ENCODE peak calls at places on chromosomes 3 and 15, in nine cellular contexts. One of them, this sample, is unnamed.

GRCh38 chr3:134809412-134810051 is 14.5 kb downstream of the EPHB1 start:
- DNase-seq in body of pancreas: no peak
- DNase-seq in tibial nerve: no peak
- DNase-seq in spleen: no peak
- DNase-seq in ovary: no peak
- DNase-seq in K562: no peak
- DNase-seq in stomach: no peak
- DNase-seq in gastrocnemius medialis: no peak
- DNase-seq in IMR-90: no peak
- DNase-seq in this sample: no peak

GRCh38 chr3:175851541-175851940 is 992.4 kb downstream of the NAALADL2 start:
- DNase-seq in body of pancreas: no peak
- DNase-seq in tibial nerve: no peak
- DNase-seq in spleen: no peak
- DNase-seq in ovary: no peak
- DNase-seq in K562: no peak
- DNase-seq in stomach: no peak
- DNase-seq in gastrocnemius medialis: no peak
- DNase-seq in IMR-90: no peak
- DNase-seq in this sample: no peak

GRCh38 chr3:120791958-120792357 is 49.4 kb downstream of the GTF2E1 start:
- DNase-seq in body of pancreas: no peak
- DNase-seq in tibial nerve: no peak
- DNase-seq in spleen: no peak
- DNase-seq in ovary: no peak
- DNase-seq in K562: no peak
- DNase-seq in stomach: no peak
- DNase-seq in gastrocnemius medialis: no peak
- DNase-seq in IMR-90: peak
- DNase-seq in this sample: no peak

GRCh38 chr15:65954289-65954741 is 85.0 kb downstream of the RAB11A start:
- DNase-seq in body of pancreas: no peak
- DNase-seq in tibial nerve: no peak
- DNase-seq in spleen: no peak
- DNase-seq in ovary: no peak
- DNase-seq in K562: no peak
- DNase-seq in stomach: no peak
- DNase-seq in gastrocnemius medialis: no peak
- DNase-seq in IMR-90: peak
- DNase-seq in this sample: no peak

GRCh38 chr3:53254810-53255359 is 937 bp downstream of the TKT start:
- DNase-seq in body of pancreas: peak
- DNase-seq in tibial nerve: peak
- DNase-seq in spleen: peak
- DNase-seq in ovary: peak
- DNase-seq in K562: peak
- DNase-seq in stomach: peak
- DNase-seq in gastrocnemius medialis: peak
- DNase-seq in IMR-90: peak
- DNase-seq in this sample: peak

GRCh38 chr15:19973718-19974117 is 567.9 kb downstream of the GOLGA6L6 start:
- DNase-seq in body of pancreas: no peak
- DNase-seq in tibial nerve: no peak
- DNase-seq in spleen: no peak
- DNase-seq in ovary: no peak
- DNase-seq in K562: peak
- DNase-seq in stomach: no peak
- DNase-seq in gastrocnemius medialis: no peak
- DNase-seq in IMR-90: no peak
- DNase-seq in this sample: no peak

GRCh38 chr3:195150194-195151118 is 120.5 kb downstream of the XXYLT1 start:
- DNase-seq in body of pancreas: peak
- DNase-seq in tibial nerve: no peak
- DNase-seq in spleen: peak
- DNase-seq in ovary: peak
- DNase-seq in K562: peak
- DNase-seq in stomach: peak
- DNase-seq in gastrocnemius medialis: no peak
- DNase-seq in IMR-90: peak
- DNase-seq in this sample: peak

GRCh38 chr3:155031191-155031590 is 48.9 kb upstream of the MME start:
- DNase-seq in body of pancreas: no peak
- DNase-seq in tibial nerve: no peak
- DNase-seq in spleen: no peak
- DNase-seq in ovary: no peak
- DNase-seq in K562: no peak
- DNase-seq in stomach: no peak
- DNase-seq in gastrocnemius medialis: no peak
- DNase-seq in IMR-90: peak
- DNase-seq in this sample: no peak

GRCh38 chr3:138417559-138417982 is 16.8 kb upstream of the ESYT3 start:
- DNase-seq in body of pancreas: peak
- DNase-seq in tibial nerve: peak
- DNase-seq in spleen: no peak
- DNase-seq in ovary: peak
- DNase-seq in K562: peak
- DNase-seq in stomach: peak
- DNase-seq in gastrocnemius medialis: peak
- DNase-seq in IMR-90: peak
- DNase-seq in this sample: peak

GRCh38 chr15:80152180-80152895 is 461 bp upstream of the FAH start:
- DNase-seq in body of pancreas: peak
- DNase-seq in tibial nerve: peak
- DNase-seq in spleen: peak
- DNase-seq in ovary: peak
- DNase-seq in K562: peak
- DNase-seq in stomach: peak
- DNase-seq in gastrocnemius medialis: peak
- DNase-seq in IMR-90: peak
- DNase-seq in this sample: peak

GRCh38 chr15:59291214-59291551 is 81.5 kb downstream of the MYO1E start:
- DNase-seq in body of pancreas: no peak
- DNase-seq in tibial nerve: no peak
- DNase-seq in spleen: no peak
- DNase-seq in ovary: no peak
- DNase-seq in K562: no peak
- DNase-seq in stomach: no peak
- DNase-seq in gastrocnemius medialis: no peak
- DNase-seq in IMR-90: no peak
- DNase-seq in this sample: no peak

GRCh38 chr15:72758195-72758594 is 25.4 kb downstream of the ADPGK start:
- DNase-seq in body of pancreas: no peak
- DNase-seq in tibial nerve: no peak
- DNase-seq in spleen: no peak
- DNase-seq in ovary: no peak
- DNase-seq in K562: no peak
- DNase-seq in stomach: no peak
- DNase-seq in gastrocnemius medialis: no peak
- DNase-seq in IMR-90: peak
- DNase-seq in this sample: no peak

GRCh38 chr3:160981217-160981938 is 123.8 kb downstream of the B3GALNT1 start:
- DNase-seq in body of pancreas: no peak
- DNase-seq in tibial nerve: peak
- DNase-seq in spleen: no peak
- DNase-seq in ovary: no peak
- DNase-seq in K562: no peak
- DNase-seq in stomach: no peak
- DNase-seq in gastrocnemius medialis: peak
- DNase-seq in IMR-90: no peak
- DNase-seq in this sample: peak

GRCh38 chr3:86245360-86245759 is 745.6 kb downstream of the VGLL3 start:
- DNase-seq in body of pancreas: no peak
- DNase-seq in tibial nerve: no peak
- DNase-seq in spleen: no peak
- DNase-seq in ovary: no peak
- DNase-seq in K562: no peak
- DNase-seq in stomach: no peak
- DNase-seq in gastrocnemius medialis: no peak
- DNase-seq in IMR-90: no peak
- DNase-seq in this sample: no peak

GRCh38 chr3:194996746-194997145 is 274.2 kb downstream of the XXYLT1 start:
- DNase-seq in body of pancreas: no peak
- DNase-seq in tibial nerve: no peak
- DNase-seq in spleen: no peak
- DNase-seq in ovary: no peak
- DNase-seq in K562: no peak
- DNase-seq in stomach: no peak
- DNase-seq in gastrocnemius medialis: no peak
- DNase-seq in IMR-90: no peak
- DNase-seq in this sample: peak

GRCh38 chr3:5756443-5756842 is 568.9 kb downstream of the EDEM1 start:
- DNase-seq in body of pancreas: no peak
- DNase-seq in tibial nerve: no peak
- DNase-seq in spleen: no peak
- DNase-seq in ovary: no peak
- DNase-seq in K562: no peak
- DNase-seq in stomach: no peak
- DNase-seq in gastrocnemius medialis: no peak
- DNase-seq in IMR-90: no peak
- DNase-seq in this sample: no peak

GRCh38 chr3:149442845-149443544 is 31.5 kb upstream of the TM4SF4 start:
- DNase-seq in body of pancreas: no peak
- DNase-seq in tibial nerve: no peak
- DNase-seq in spleen: no peak
- DNase-seq in ovary: no peak
- DNase-seq in K562: no peak
- DNase-seq in stomach: no peak
- DNase-seq in gastrocnemius medialis: no peak
- DNase-seq in IMR-90: peak
- DNase-seq in this sample: no peak

GRCh38 chr3:7562892-7563291 is 702.0 kb downstream of the GRM7 start:
- DNase-seq in body of pancreas: no peak
- DNase-seq in tibial nerve: no peak
- DNase-seq in spleen: no peak
- DNase-seq in ovary: no peak
- DNase-seq in K562: no peak
- DNase-seq in stomach: no peak
- DNase-seq in gastrocnemius medialis: no peak
- DNase-seq in IMR-90: no peak
- DNase-seq in this sample: no peak

GRCh38 chr3:111998661-111999641 is at the start of gene TAGLN3:
- DNase-seq in body of pancreas: peak
- DNase-seq in tibial nerve: no peak
- DNase-seq in spleen: no peak
- DNase-seq in ovary: peak
- DNase-seq in K562: no peak
- DNase-seq in stomach: peak
- DNase-seq in gastrocnemius medialis: no peak
- DNase-seq in IMR-90: no peak
- DNase-seq in this sample: no peak
- H3K4me3 ChIP-seq in body of pancreas: no peak
- H3K4me3 ChIP-seq in tibial nerve: peak
- H3K4me3 ChIP-seq in spleen: peak
- H3K4me3 ChIP-seq in ovary: peak
- H3K4me3 ChIP-seq in K562: no peak
- H3K4me3 ChIP-seq in stomach: peak
- H3K4me3 ChIP-seq in gastrocnemius medialis: peak
- H3K4me3 ChIP-seq in IMR-90: peak
- H3K4me3 ChIP-seq in this sample: peak

GRCh38 chr15:77543159-77543882 is 89.4 kb downstream of the LINGO1 start:
- DNase-seq in body of pancreas: peak
- DNase-seq in tibial nerve: peak
- DNase-seq in spleen: peak
- DNase-seq in ovary: peak
- DNase-seq in K562: peak
- DNase-seq in stomach: peak
- DNase-seq in gastrocnemius medialis: peak
- DNase-seq in IMR-90: peak
- DNase-seq in this sample: peak
- TF ChIP-seq POLR2A in body of pancreas: no peak
- TF ChIP-seq POLR2A in tibial nerve: no peak
- TF ChIP-seq POLR2A in spleen: no peak
- TF ChIP-seq POLR2A in ovary: peak
- TF ChIP-seq POLR2A in K562: peak
- TF ChIP-seq POLR2A in stomach: no peak
- TF ChIP-seq POLR2A in gastrocnemius medialis: no peak
- TF ChIP-seq POLR2A in IMR-90: no peak
- TF ChIP-seq POLR2A in this sample: no peak

DNA sequence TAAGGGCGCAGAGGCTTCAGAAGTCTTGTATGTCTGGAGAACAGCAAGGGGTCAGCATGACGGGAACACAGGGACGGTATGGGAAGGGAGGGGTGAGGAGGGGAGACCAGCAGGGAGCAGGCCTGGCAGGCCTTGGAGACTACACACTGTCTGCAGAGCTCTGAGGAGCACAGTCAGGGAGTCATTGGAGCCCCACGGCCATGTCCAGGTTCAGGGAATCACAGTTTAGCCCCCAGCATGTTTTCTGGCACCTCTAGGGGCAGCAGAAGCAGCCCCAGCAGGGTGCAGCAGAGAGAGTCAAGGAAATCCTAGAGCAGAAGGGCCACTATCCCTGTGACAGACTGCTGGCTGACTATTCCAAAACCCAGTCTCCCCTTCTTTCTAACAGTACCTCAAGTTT is 3.2 kb downstream of the LAMP3 start:
- DNase-seq in body of pancreas: no peak
- DNase-seq in tibial nerve: no peak
- DNase-seq in spleen: no peak
- DNase-seq in ovary: no peak
- DNase-seq in K562: no peak
- DNase-seq in stomach: no peak
- DNase-seq in gastrocnemius medialis: no peak
- DNase-seq in IMR-90: no peak
- DNase-seq in this sample: no peak
- TF ChIP-seq CTCF in body of pancreas: no peak
- TF ChIP-seq CTCF in tibial nerve: no peak
- TF ChIP-seq CTCF in spleen: no peak
- TF ChIP-seq CTCF in ovary: no peak
- TF ChIP-seq CTCF in K562: peak
- TF ChIP-seq CTCF in stomach: no peak
- TF ChIP-seq CTCF in gastrocnemius medialis: no peak
- TF ChIP-seq CTCF in IMR-90: no peak
- TF ChIP-seq CTCF in this sample: no peak

GRCh38 chr3:16513141-16514020 is at the start of gene RFTN1:
- DNase-seq in body of pancreas: peak
- DNase-seq in tibial nerve: peak
- DNase-seq in spleen: peak
- DNase-seq in ovary: peak
- DNase-seq in K562: no peak
- DNase-seq in stomach: peak
- DNase-seq in gastrocnemius medialis: no peak
- DNase-seq in IMR-90: peak
- DNase-seq in this sample: peak

GRCh38 chr3:16514021-16514700 is 662 bp upstream of the RFTN1 start:
- DNase-seq in body of pancreas: no peak
- DNase-seq in tibial nerve: no peak
- DNase-seq in spleen: no peak
- DNase-seq in ovary: no peak
- DNase-seq in K562: no peak
- DNase-seq in stomach: no peak
- DNase-seq in gastrocnemius medialis: no peak
- DNase-seq in IMR-90: no peak
- DNase-seq in this sample: no peak

GRCh38 chr3:16516695-16517481 is 3.4 kb upstream of the RFTN1 start:
- DNase-seq in body of pancreas: no peak
- DNase-seq in tibial nerve: peak
- DNase-seq in spleen: peak
- DNase-seq in ovary: peak
- DNase-seq in K562: no peak
- DNase-seq in stomach: no peak
- DNase-seq in gastrocnemius medialis: no peak
- DNase-seq in IMR-90: peak
- DNase-seq in this sample: no peak

GRCh38 chr3:16515885-16516420 is 2.5 kb upstream of the RFTN1 start:
- DNase-seq in body of pancreas: no peak
- DNase-seq in tibial nerve: no peak
- DNase-seq in spleen: no peak
- DNase-seq in ovary: no peak
- DNase-seq in K562: no peak
- DNase-seq in stomach: no peak
- DNase-seq in gastrocnemius medialis: no peak
- DNase-seq in IMR-90: no peak
- DNase-seq in this sample: no peak

GRCh38 chr3:16514799-16515353 is 1.4 kb upstream of the RFTN1 start:
- DNase-seq in body of pancreas: no peak
- DNase-seq in tibial nerve: no peak
- DNase-seq in spleen: no peak
- DNase-seq in ovary: no peak
- DNase-seq in K562: no peak
- DNase-seq in stomach: no peak
- DNase-seq in gastrocnemius medialis: no peak
- DNase-seq in IMR-90: no peak
- DNase-seq in this sample: no peak
- H3K4me3 ChIP-seq in body of pancreas: no peak
- H3K4me3 ChIP-seq in tibial nerve: no peak
- H3K4me3 ChIP-seq in spleen: peak
- H3K4me3 ChIP-seq in ovary: no peak
- H3K4me3 ChIP-seq in K562: no peak
- H3K4me3 ChIP-seq in stomach: no peak
- H3K4me3 ChIP-seq in gastrocnemius medialis: no peak
- H3K4me3 ChIP-seq in IMR-90: no peak
- H3K4me3 ChIP-seq in this sample: no peak